ENCODE peak calls at places on chromosomes 13 and 19, in seven cellular contexts. I is iris pigment epithelial cell; N is activated T-helper 1 cell treated with anti-CD3 and anti-CD28 coated beads, Interleukin-12 subunit alpha, Interleukin-12 subunit beta, Interleukin-2, Interleukin-4 antibody, amounts not matched to agents 30 ng/mL and 10 ng/mL and 1 ng/mL, durations not matched to agents 14 hours and 24 hours and 36 hours; E is stimulated activated CD8-positive, alpha-beta memory T cell treated with anti-CD3 and anti-CD28 coated beads, Interleukin-4, amount 100 ng/mL, for 1 hour; A is amniotic epithelial cell; F is activated naive CD4-positive, alpha-beta T cell; P is H54. C is an unnamed sample.

GRCh38 chr19:31693870-31694269 is 344.6 kb upstream of the TSHZ3 start:
- DNase-seq in I (no peak), N (no peak), E (no peak), A (no peak), F (no peak), P (no peak), C (no peak)

GRCh38 chr19:12867120-12868099 is 13.8 kb downstream of the DNASE2 start:
- DNase-seq in I (peak), N (peak), E (no peak), A (peak), F (peak), P (peak), C (no peak)

GRCh38 chr19:6720369-6721112 is at the start of gene C3:
- DNase-seq in I (peak), N (no peak), E (no peak), A (peak), F (no peak), P (no peak), C (no peak)

GRCh38 chr19:3188627-3189596 is 3.2 kb downstream of the NCLN start:
- DNase-seq in I (no peak), N (no peak), E (no peak), A (no peak), F (no peak), P (no peak), C (no peak)

GRCh38 chr13:44470623-44471562 is 97.3 kb downstream of the SERP2 start:
- DNase-seq in I (peak), N (no peak), E (no peak), A (peak), F (no peak), P (no peak), C (peak)

GRCh38 chr19:45798995-45799517 is 6.4 kb upstream of the DMWD start:
- DNase-seq in I (peak), N (peak), E (no peak), A (peak), F (peak), P (peak), C (peak)

GRCh38 chr19:2633693-2634075 is 68.8 kb downstream of the GNG7 start:
- DNase-seq in I (no peak), N (no peak), E (no peak), A (no peak), F (no peak), P (no peak), C (no peak)

GRCh38 chr19:38559428-38560401 is 58.0 kb downstream of the MAP4K1 start:
- DNase-seq in I (peak), N (peak), E (no peak), A (peak), F (no peak), P (no peak), C (no peak)

GRCh38 chr13:98476538-98476966 is 100.4 kb downstream of the STK24 start:
- DNase-seq in I (peak), N (peak), E (peak), A (peak), F (peak), P (peak), C (peak)

GRCh38 chr19:4229179-4229931 is at the start of gene EBI3:
- DNase-seq in I (peak), N (peak), E (no peak), A (peak), F (no peak), P (peak), C (peak)

GRCh38 chr13:94713556-94714182 is 1.3 kb upstream of the SOX21 start:
- DNase-seq in I (no peak), N (no peak), E (no peak), A (no peak), F (no peak), P (no peak), C (no peak)

GRCh38 chr19:44878119-44878865 is 12.8 kb upstream of the TOMM40 start:
- DNase-seq in I (no peak), N (no peak), E (no peak), A (no peak), F (no peak), P (no peak), C (no peak)

GRCh38 chr19:16888629-16889371 is at the start of gene F2RL3:
- DNase-seq in I (no peak), N (no peak), E (no peak), A (peak), F (no peak), P (no peak), C (peak)

GRCh38 chr19:51695088-51695487 is 2.0 kb downstream of the SPACA6 start:
- DNase-seq in I (no peak), N (no peak), E (no peak), A (no peak), F (no peak), P (no peak), C (no peak)

GRCh38 chr19:9370747-9371619 is 8.2 kb downstream of the ZNF177 start:
- DNase-seq in I (no peak), N (no peak), E (no peak), A (no peak), F (no peak), P (no peak), C (peak)

GRCh38 chr13:27830010-27830409 is 37.7 kb downstream of the GSX1 start:
- DNase-seq in I (peak), N (peak), E (peak), A (peak), F (peak), P (peak), C (peak)

C was measured in SW480.